ENCODE peak calls at places on chromosomes 7 and 10, in eight cellular contexts. One of them, this sample, is unnamed.
A peak's percentile ranks its signal among the peaks of the same experiment; 100 is the strongest.

GRCh38 chr10:97882142-97883091 is 32.8 kb downstream of the GOLGA7B start:
- DNase-seq in foreskin fibroblast: peak; percentile 81
- DNase-seq in BJ: no peak
- DNase-seq in lower leg skin: no peak
- DNase-seq in epithelial cell of esophagus: peak; percentile 92
- DNase-seq in fibroblast of pulmonary artery: peak; percentile 84
- DNase-seq in AG10803: peak; percentile 91
- DNase-seq in neural progenitor cell: no peak
- DNase-seq in this sample: peak; percentile 83

GRCh38 chr10:683448-684071 is 5.9 kb downstream of the DIP2C start:
- DNase-seq in neural progenitor cell: no peak
- DNase-seq in lower leg skin: no peak
- DNase-seq in BJ: peak; percentile 97
- DNase-seq in foreskin fibroblast: peak; percentile 95
- DNase-seq in fibroblast of pulmonary artery: peak; percentile 56
- DNase-seq in AG10803: peak; percentile 91
- DNase-seq in epithelial cell of esophagus: no peak
- DNase-seq in this sample: peak; percentile 94

GRCh38 chr7:79820387-79820786 is 314.2 kb upstream of the GNAI1 start:
- DNase-seq in lower leg skin: no peak
- DNase-seq in fibroblast of pulmonary artery: peak; percentile 89
- DNase-seq in foreskin fibroblast: peak; percentile 77
- DNase-seq in BJ: no peak
- DNase-seq in epithelial cell of esophagus: no peak
- DNase-seq in AG10803: peak; percentile 67
- DNase-seq in neural progenitor cell: peak; percentile 43
- DNase-seq in this sample: no peak

GRCh38 chr7:150378115-150378852 is 846 bp upstream of the ZNF775 start:
- DNase-seq in BJ: no peak
- DNase-seq in epithelial cell of esophagus: peak; percentile 50
- DNase-seq in neural progenitor cell: peak; percentile 94
- DNase-seq in AG10803: peak; percentile 72
- DNase-seq in fibroblast of pulmonary artery: peak; percentile 78
- DNase-seq in foreskin fibroblast: peak; percentile 77
- DNase-seq in lower leg skin: no peak
- DNase-seq in this sample: no peak

GRCh38 chr7:43588477-43589132 is 5.7 kb downstream of the STK17A start:
- DNase-seq in foreskin fibroblast: no peak
- DNase-seq in lower leg skin: no peak
- DNase-seq in epithelial cell of esophagus: no peak
- DNase-seq in AG10803: peak; percentile 13
- DNase-seq in BJ: no peak
- DNase-seq in neural progenitor cell: no peak
- DNase-seq in fibroblast of pulmonary artery: no peak
- DNase-seq in this sample: no peak

GRCh38 chr7:129665013-129665401 is 53.5 kb downstream of the NRF1 start:
- DNase-seq in foreskin fibroblast: peak; percentile 96
- DNase-seq in BJ: peak; percentile 49
- DNase-seq in neural progenitor cell: peak; percentile 35
- DNase-seq in epithelial cell of esophagus: peak; percentile 98
- DNase-seq in lower leg skin: peak; percentile 16
- DNase-seq in fibroblast of pulmonary artery: peak; percentile 94
- DNase-seq in AG10803: peak; percentile 94
- DNase-seq in this sample: peak; percentile 83

GRCh38 chr10:58932821-58933314 is 243.6 kb upstream of the PHYHIPL start:
- DNase-seq in epithelial cell of esophagus: no peak
- DNase-seq in AG10803: peak; percentile 34
- DNase-seq in fibroblast of pulmonary artery: peak; percentile 49
- DNase-seq in BJ: no peak
- DNase-seq in lower leg skin: no peak
- DNase-seq in foreskin fibroblast: no peak
- DNase-seq in neural progenitor cell: no peak
- DNase-seq in this sample: no peak

GRCh38 chr10:65787571-65787970 is 1138.3 kb upstream of the LRRTM3 start:
- DNase-seq in fibroblast of pulmonary artery: no peak
- DNase-seq in epithelial cell of esophagus: no peak
- DNase-seq in foreskin fibroblast: no peak
- DNase-seq in neural progenitor cell: no peak
- DNase-seq in AG10803: no peak
- DNase-seq in lower leg skin: no peak
- DNase-seq in BJ: no peak
- DNase-seq in this sample: no peak

GRCh38 chr10:48245977-48246376 is 28.5 kb downstream of the FRMPD2 start:
- DNase-seq in lower leg skin: no peak
- DNase-seq in fibroblast of pulmonary artery: no peak
- DNase-seq in epithelial cell of esophagus: no peak
- DNase-seq in BJ: no peak
- DNase-seq in neural progenitor cell: no peak
- DNase-seq in foreskin fibroblast: no peak
- DNase-seq in AG10803: no peak
- DNase-seq in this sample: no peak

GRCh38 chr7:5429253-5429856 is 5.7 kb upstream of the TNRC18 start:
- DNase-seq in BJ: no peak
- DNase-seq in foreskin fibroblast: peak; percentile 63
- DNase-seq in fibroblast of pulmonary artery: peak; percentile 69
- DNase-seq in epithelial cell of esophagus: peak; percentile 90
- DNase-seq in neural progenitor cell: peak; percentile 71
- DNase-seq in AG10803: peak; percentile 40
- DNase-seq in lower leg skin: no peak
- DNase-seq in this sample: no peak

GRCh38 chr10:124717911-124718734 is 26.1 kb downstream of the FAM53B start:
- DNase-seq in epithelial cell of esophagus: peak; percentile 47
- DNase-seq in fibroblast of pulmonary artery: no peak
- DNase-seq in AG10803: no peak
- DNase-seq in foreskin fibroblast: no peak
- DNase-seq in BJ: no peak
- DNase-seq in neural progenitor cell: no peak
- DNase-seq in lower leg skin: no peak
- DNase-seq in this sample: no peak

DNA sequence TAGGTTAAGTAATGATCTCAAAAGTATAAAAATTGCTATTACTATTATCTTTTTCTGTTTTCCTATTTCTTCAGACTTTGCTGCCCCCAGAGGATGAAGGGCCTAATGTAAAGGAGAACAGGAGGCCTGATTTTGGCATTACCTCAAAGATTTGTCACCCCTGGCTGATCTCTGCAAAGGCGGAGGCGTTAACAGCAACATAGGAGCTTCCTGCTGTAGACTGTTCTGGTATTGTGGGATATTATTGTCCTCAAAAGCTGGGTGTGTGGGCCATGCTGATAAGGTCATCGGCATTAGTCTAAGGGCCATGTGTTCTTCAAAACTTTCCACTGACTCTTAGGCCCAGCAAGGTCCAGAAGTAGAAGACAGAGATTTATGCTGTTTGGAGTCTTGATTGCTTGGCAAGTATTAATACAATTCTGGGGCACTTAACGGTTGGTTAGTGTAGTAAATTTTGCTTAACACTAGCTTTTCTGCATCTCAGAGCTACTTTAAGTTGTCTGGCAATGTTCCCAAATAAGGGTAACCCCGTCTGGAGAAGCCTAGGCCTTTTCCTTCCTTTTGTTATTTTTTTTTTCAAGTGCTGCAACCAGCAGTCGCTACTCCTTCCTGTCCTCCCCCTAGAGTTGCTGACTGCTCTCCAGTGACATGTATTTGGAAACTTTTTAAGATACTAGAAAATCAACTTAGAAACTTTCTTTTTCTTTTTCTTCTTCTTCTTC is 14.0 kb upstream of the ENTPD1 start:
- DNase-seq in foreskin fibroblast: peak; percentile 16
- DNase-seq in lower leg skin: no peak
- DNase-seq in fibroblast of pulmonary artery: peak; percentile 92
- DNase-seq in neural progenitor cell: no peak
- DNase-seq in AG10803: no peak
- DNase-seq in BJ: no peak
- DNase-seq in epithelial cell of esophagus: no peak
- DNase-seq in this sample: no peak
- TF ChIP-seq CTCF in foreskin fibroblast: no peak
- TF ChIP-seq CTCF in lower leg skin: no peak
- TF ChIP-seq CTCF in fibroblast of pulmonary artery: peak; percentile 46
- TF ChIP-seq CTCF in neural progenitor cell: no peak
- TF ChIP-seq CTCF in AG10803: no peak
- TF ChIP-seq CTCF in BJ: no peak
- TF ChIP-seq CTCF in epithelial cell of esophagus: no peak
- TF ChIP-seq CTCF in this sample: no peak

GRCh38 chr10:128274938-128275337 is 148.7 kb upstream of the MKI67 start:
- DNase-seq in lower leg skin: peak; percentile 63
- DNase-seq in AG10803: peak; percentile 56
- DNase-seq in foreskin fibroblast: no peak
- DNase-seq in BJ: no peak
- DNase-seq in fibroblast of pulmonary artery: peak; percentile 12
- DNase-seq in neural progenitor cell: no peak
- DNase-seq in epithelial cell of esophagus: no peak
- DNase-seq in this sample: peak; percentile 0
- TF ChIP-seq CTCF in lower leg skin: no peak
- TF ChIP-seq CTCF in AG10803: peak; percentile 8
- TF ChIP-seq CTCF in foreskin fibroblast: no peak
- TF ChIP-seq CTCF in BJ: no peak
- TF ChIP-seq CTCF in fibroblast of pulmonary artery: no peak
- TF ChIP-seq CTCF in neural progenitor cell: no peak
- TF ChIP-seq CTCF in epithelial cell of esophagus: no peak
- TF ChIP-seq CTCF in this sample: no peak

GRCh38 chr10:129741280-129741977 is 222.6 kb downstream of the EBF3 start:
- DNase-seq in foreskin fibroblast: no peak
- DNase-seq in lower leg skin: no peak
- DNase-seq in BJ: no peak
- DNase-seq in epithelial cell of esophagus: no peak
- DNase-seq in neural progenitor cell: no peak
- DNase-seq in fibroblast of pulmonary artery: no peak
- DNase-seq in AG10803: no peak
- DNase-seq in this sample: no peak

GRCh38 chr10:129742742-129743550 is 221.1 kb downstream of the EBF3 start:
- DNase-seq in lower leg skin: no peak
- DNase-seq in BJ: no peak
- DNase-seq in epithelial cell of esophagus: no peak
- DNase-seq in AG10803: no peak
- DNase-seq in neural progenitor cell: no peak
- DNase-seq in foreskin fibroblast: no peak
- DNase-seq in fibroblast of pulmonary artery: no peak
- DNase-seq in this sample: no peak

GRCh38 chr10:129741978-129742741 is 221.9 kb downstream of the EBF3 start:
- DNase-seq in foreskin fibroblast: no peak
- DNase-seq in fibroblast of pulmonary artery: no peak
- DNase-seq in lower leg skin: no peak
- DNase-seq in epithelial cell of esophagus: no peak
- DNase-seq in BJ: no peak
- DNase-seq in neural progenitor cell: no peak
- DNase-seq in AG10803: no peak
- DNase-seq in this sample: no peak

GRCh38 chr10:129743738-129744133 is 220.3 kb downstream of the EBF3 start:
- DNase-seq in epithelial cell of esophagus: no peak
- DNase-seq in foreskin fibroblast: no peak
- DNase-seq in lower leg skin: no peak
- DNase-seq in neural progenitor cell: no peak
- DNase-seq in fibroblast of pulmonary artery: no peak
- DNase-seq in BJ: no peak
- DNase-seq in AG10803: no peak
- DNase-seq in this sample: no peak

GRCh38 chr10:129740532-129741279 is 223.4 kb downstream of the EBF3 start:
- DNase-seq in BJ: no peak
- DNase-seq in AG10803: no peak
- DNase-seq in lower leg skin: no peak
- DNase-seq in epithelial cell of esophagus: no peak
- DNase-seq in neural progenitor cell: no peak
- DNase-seq in fibroblast of pulmonary artery: no peak
- DNase-seq in foreskin fibroblast: no peak
- DNase-seq in this sample: no peak
- TF ChIP-seq CTCF in BJ: no peak
- TF ChIP-seq CTCF in AG10803: no peak
- TF ChIP-seq CTCF in lower leg skin: no peak
- TF ChIP-seq CTCF in epithelial cell of esophagus: no peak
- TF ChIP-seq CTCF in neural progenitor cell: no peak
- TF ChIP-seq CTCF in fibroblast of pulmonary artery: no peak
- TF ChIP-seq CTCF in foreskin fibroblast: no peak
- TF ChIP-seq CTCF in this sample: no peak

GRCh38 chr7:121079425-121080169 is 91.1 kb downstream of the CPED1 start:
- DNase-seq in BJ: no peak
- DNase-seq in epithelial cell of esophagus: peak; percentile 23
- DNase-seq in fibroblast of pulmonary artery: peak; percentile 53
- DNase-seq in foreskin fibroblast: peak; percentile 48
- DNase-seq in AG10803: peak; percentile 22
- DNase-seq in lower leg skin: no peak
- DNase-seq in neural progenitor cell: no peak
- DNase-seq in this sample: no peak
- TF ChIP-seq CTCF in BJ: peak; percentile 18
- TF ChIP-seq CTCF in epithelial cell of esophagus: peak; percentile 6
- TF ChIP-seq CTCF in fibroblast of pulmonary artery: peak; percentile 37
- TF ChIP-seq CTCF in foreskin fibroblast: peak; percentile 32
- TF ChIP-seq CTCF in AG10803: peak; percentile 33
- TF ChIP-seq CTCF in lower leg skin: no peak
- TF ChIP-seq CTCF in neural progenitor cell: no peak
- TF ChIP-seq CTCF in this sample: peak; percentile 36

GRCh38 chr10:122029503-122030199 is 40.7 kb downstream of the TACC2 start:
- DNase-seq in epithelial cell of esophagus: no peak
- DNase-seq in BJ: no peak
- DNase-seq in foreskin fibroblast: peak; percentile 39
- DNase-seq in neural progenitor cell: no peak
- DNase-seq in fibroblast of pulmonary artery: no peak
- DNase-seq in AG10803: peak; percentile 28
- DNase-seq in lower leg skin: no peak
- DNase-seq in this sample: no peak
- TF ChIP-seq CTCF in epithelial cell of esophagus: peak; percentile 46
- TF ChIP-seq CTCF in BJ: peak; percentile 22
- TF ChIP-seq CTCF in foreskin fibroblast: no peak
- TF ChIP-seq CTCF in neural progenitor cell: no peak
- TF ChIP-seq CTCF in fibroblast of pulmonary artery: no peak
- TF ChIP-seq CTCF in AG10803: no peak
- TF ChIP-seq CTCF in lower leg skin: no peak
- TF ChIP-seq CTCF in this sample: no peak

GRCh38 chr10:16049050-16049449 is 188.7 kb upstream of the MINDY3 start:
- DNase-seq in epithelial cell of esophagus: no peak
- DNase-seq in lower leg skin: no peak
- DNase-seq in neural progenitor cell: no peak
- DNase-seq in fibroblast of pulmonary artery: no peak
- DNase-seq in BJ: no peak
- DNase-seq in AG10803: no peak
- DNase-seq in foreskin fibroblast: no peak
- DNase-seq in this sample: no peak
- TF ChIP-seq CTCF in epithelial cell of esophagus: no peak
- TF ChIP-seq CTCF in lower leg skin: no peak
- TF ChIP-seq CTCF in neural progenitor cell: peak; percentile 23
- TF ChIP-seq CTCF in fibroblast of pulmonary artery: no peak
- TF ChIP-seq CTCF in BJ: no peak
- TF ChIP-seq CTCF in AG10803: no peak
- TF ChIP-seq CTCF in foreskin fibroblast: no peak
- TF ChIP-seq CTCF in this sample: no peak